ENCODE peak calls at places on chromosomes 6 and 20, in ten cellular contexts. J, C, Z, T, E, O, V, I, B and L are unnamed samples.

GRCh38 chr6:114342826-114343781 is at the start of gene HS3ST5:
- DNase-seq in J (peak; percentile 70), C (no peak), Z (peak; percentile 22), T (peak; percentile 52), E (peak; percentile 72), O (peak; percentile 14), V (no peak), I (peak; percentile 6), B (peak; percentile 13), L (peak; percentile 80)

GRCh38 chr20:61236677-61237076 is 15.4 kb upstream of the CDH4 start:
- DNase-seq in J (no peak), C (no peak), Z (no peak), T (no peak), E (no peak), O (no peak), V (no peak), I (no peak), B (no peak), L (no peak)

GRCh38 chr20:56765172-56766073 is 136.3 kb downstream of the TFAP2C start:
- DNase-seq in J (no peak), C (no peak), Z (no peak), T (no peak), E (no peak), O (no peak), V (no peak), I (no peak), B (no peak), L (no peak)

GRCh38 chr6:49988900-49989299 is 19.5 kb upstream of the DEFB113 start:
- DNase-seq in J (no peak), C (no peak), Z (no peak), T (no peak), E (no peak), O (no peak), V (no peak), I (no peak), B (no peak), L (no peak)

GRCh38 chr6:79250107-79250514 is 15.6 kb upstream of the HMGN3 start:
- DNase-seq in J (no peak), C (peak; percentile 12), Z (no peak), T (no peak), E (no peak), O (no peak), V (no peak), I (no peak), B (peak; percentile 15), L (no peak)

GRCh38 chr6:9540534-9541126 is 874.2 kb downstream of the TFAP2A start:
- DNase-seq in J (no peak), C (no peak), Z (peak; percentile 58), T (no peak), E (no peak), O (peak; percentile 82), V (no peak), I (peak; percentile 72), B (peak; percentile 81), L (no peak)

GRCh38 chr6:130307752-130308361 is 58.0 kb upstream of the TMEM200A start:
- DNase-seq in J (no peak), C (no peak), Z (no peak), T (no peak), E (no peak), O (no peak), V (no peak), I (peak; percentile 62), B (no peak), L (no peak)

GRCh38 chr6:27297857-27298730 is 14.0 kb downstream of the POM121L2 start:
- DNase-seq in J (no peak), C (no peak), Z (no peak), T (no peak), E (no peak), O (peak; percentile 52), V (no peak), I (no peak), B (peak; percentile 51), L (no peak)

GRCh38 chr20:17172826-17173420 is 53.9 kb upstream of the PCSK2 start:
- DNase-seq in J (no peak), C (no peak), Z (no peak), T (no peak), E (no peak), O (no peak), V (no peak), I (no peak), B (no peak), L (no peak)

GRCh38 chr6:116969211-116969863 is 92.3 kb downstream of the RFX6 start:
- DNase-seq in J (no peak), C (no peak), Z (peak; percentile 35), T (no peak), E (no peak), O (peak; percentile 65), V (no peak), I (peak; percentile 52), B (peak; percentile 60), L (no peak)

GRCh38 chr20:58891686-58892125 is 39.2 kb downstream of the GNAS start:
- DNase-seq in J (no peak), C (no peak), Z (no peak), T (no peak), E (peak; percentile 73), O (no peak), V (no peak), I (no peak), B (no peak), L (no peak)

GRCh38 chr6:4950076-4950475 is 53.8 kb downstream of the RPP40 start:
- DNase-seq in J (no peak), C (no peak), Z (no peak), T (no peak), E (no peak), O (no peak), V (no peak), I (no peak), B (no peak), L (no peak)